ENCODE peak calls at places on chromosomes 6 and 20, in four cellular contexts. U, G, P and V are unnamed samples.

GRCh38 chr20:32450484-32451061 is 92.4 kb downstream of the ASXL1 start:
- DNase-seq in G (no peak), U (no peak), P (no peak), V (no peak)

GRCh38 chr6:3406362-3406809 is 50.5 kb downstream of the SLC22A23 start:
- DNase-seq in P (no peak), U (no peak), G (no peak), V (no peak)

GRCh38 chr6:117502580-117502979 is 20.1 kb downstream of the DCBLD1 start:
- DNase-seq in G (no peak), P (peak; percentile 38), U (no peak), V (no peak)

GRCh38 chr6:150297327-150298028 is 71.3 kb upstream of the IYD start:
- DNase-seq in P (peak; percentile 55), G (no peak), U (no peak), V (no peak)

GRCh38 chr20:61856626-61857413 is 208.9 kb downstream of the TAF4 start:
- DNase-seq in U (no peak), G (no peak), P (no peak), V (no peak)

GRCh38 chr6:156174026-156174880 is 602.9 kb upstream of the ARID1B start:
- DNase-seq in G (no peak), U (no peak), P (no peak), V (no peak)

GRCh38 chr20:51966296-51966971 is 164.1 kb upstream of the SALL4 start:
- DNase-seq in G (peak; percentile 39), P (peak; percentile 80), U (peak; percentile 74), V (peak; percentile 30)

GRCh38 chr6:35486005-35486925 is 10.6 kb downstream of the TEAD3 start:
- DNase-seq in G (no peak), U (peak; percentile 25), P (peak; percentile 29), V (no peak)

GRCh38 chr6:167699141-167700036 is 127.3 kb upstream of the AFDN start:
- DNase-seq in P (peak; percentile 7), U (no peak), G (no peak), V (no peak)

GRCh38 chr6:93164781-93165180 is 254.6 kb downstream of the EPHA7 start:
- DNase-seq in U (no peak), P (no peak), G (no peak), V (no peak)

GRCh38 chr6:10146723-10147451 is 268.0 kb downstream of the TFAP2A start:
- DNase-seq in P (peak; percentile 6), U (peak; percentile 29), G (peak; percentile 39), V (peak; percentile 60)

GRCh38 chr6:109172096-109172495 is 76.8 kb downstream of the CEP57L1 start:
- DNase-seq in U (no peak), P (no peak), G (no peak), V (no peak)

GRCh38 chr6:157980288-157981131 is 1.2 kb upstream of the SYNJ2 start:
- DNase-seq in G (no peak), P (no peak), U (no peak), V (no peak)

GRCh38 chr20:50957276-50957675 is 1.1 kb downstream of the DPM1 start:
- DNase-seq in U (no peak), G (no peak), P (peak; percentile 52), V (no peak)

GRCh38 chr6:89985744-89986493 is 91.7 kb downstream of the GJA10 start:
- DNase-seq in P (peak; percentile 19), U (peak; percentile 45), G (no peak), V (no peak)

GRCh38 chr6:148251286-148251685 is 91.4 kb upstream of the SASH1 start:
- DNase-seq in P (peak; percentile 87), U (no peak), G (peak; percentile 9), V (peak; percentile 47)